ENCODE peak calls at places on chromosomes 3 and 15, in nine cellular contexts. S, I, R, A, X, D, L, J and G are unnamed samples.

GRCh38 chr3:30583973-30584372 is 22.4 kb upstream of the TGFBR2 start:
- DNase-seq in J (no peak), I (no peak), X (no peak), R (no peak), L (peak), S (no peak), D (no peak), A (no peak), G (no peak)

GRCh38 chr15:85137507-85138175 is 156.0 kb downstream of the PDE8A start:
- DNase-seq in J (no peak), X (peak), A (no peak), I (no peak), L (no peak), D (no peak), R (no peak), S (no peak), G (no peak)

GRCh38 chr3:153078826-153079225 is 83.2 kb upstream of the RAP2B start:
- DNase-seq in R (no peak), X (peak), L (no peak), I (no peak), J (no peak), S (no peak), D (no peak), A (no peak), G (no peak)

GRCh38 chr3:151198849-151199248 is 4.2 kb downstream of the GPR171 start:
- DNase-seq in X (no peak), A (no peak), S (no peak), L (no peak), J (no peak), D (no peak), R (no peak), I (no peak), G (no peak)

GRCh38 chr15:38612159-38612863 is 47.7 kb upstream of the RASGRP1 start:
- DNase-seq in J (no peak), A (no peak), X (no peak), L (no peak), I (no peak), R (no peak), D (no peak), S (no peak), G (no peak)

GRCh38 chr3:188760408-188760807 is 411.4 kb upstream of the TPRG1 start:
- DNase-seq in R (no peak), L (no peak), J (no peak), S (no peak), A (no peak), D (no peak), I (no peak), X (no peak), G (peak)

GRCh38 chr15:52163321-52164190 is 27.6 kb downstream of the GNB5 start:
- DNase-seq in D (no peak), X (peak), I (no peak), S (no peak), L (no peak), J (no peak), R (no peak), A (peak), G (no peak)

GRCh38 chr15:43799945-43800285 is at the start of gene SERINC4:
- DNase-seq in S (no peak), I (no peak), R (no peak), A (no peak), X (no peak), J (no peak), D (peak), L (no peak), G (no peak)

GRCh38 chr3:172562881-172563835 is 39.9 kb upstream of the TNFSF10 start:
- DNase-seq in X (no peak), A (no peak), L (peak), I (peak), R (peak), S (peak), J (no peak), D (no peak), G (no peak)

GRCh38 chr3:110378481-110378880 is 693.1 kb upstream of the NECTIN3 start:
- DNase-seq in J (no peak), A (no peak), S (no peak), I (no peak), X (peak), L (no peak), D (no peak), R (no peak), G (no peak)

GRCh38 chr3:62261121-62261520 is 112.2 kb downstream of the FEZF2 start:
- DNase-seq in I (no peak), L (no peak), X (no peak), S (no peak), R (no peak), A (no peak), J (no peak), D (no peak), G (peak)

GRCh38 chr3:72597756-72598195 is 250.5 kb downstream of the SHQ1 start:
- DNase-seq in J (no peak), X (peak), L (no peak), I (no peak), A (peak), S (no peak), D (no peak), R (no peak), G (no peak)

GRCh38 chr15:59833366-59833765 is 144.2 kb upstream of the BNIP2 start:
- DNase-seq in A (no peak), S (no peak), J (no peak), I (no peak), X (no peak), L (no peak), R (no peak), D (no peak), G (no peak)

GRCh38 chr15:95129589-95129988 is 898.2 kb downstream of the MCTP2 start:
- DNase-seq in A (no peak), J (peak), X (no peak), D (no peak), I (no peak), S (no peak), L (no peak), R (peak), G (no peak)

GRCh38 chr15:37094542-37095196 is 5.7 kb downstream of the MEIS2 start:
- DNase-seq in D (no peak), J (no peak), R (no peak), A (no peak), S (no peak), I (no peak), L (no peak), X (no peak), G (no peak)

GRCh38 chr3:77042892-77043291 is 3.0 kb downstream of the ROBO2 start:
- DNase-seq in X (peak), I (no peak), D (no peak), S (no peak), A (peak), J (no peak), L (no peak), R (no peak), G (no peak)

GRCh38 chr15:74620636-74621545 is 5.3 kb downstream of the CLK3 start:
- DNase-seq in I (peak), L (peak), D (peak), X (peak), J (peak), A (peak), R (no peak), S (peak), G (no peak)

GRCh38 chr15:83794209-83794608 is 140.3 kb downstream of the ADAMTSL3 start:
- DNase-seq in X (no peak), D (no peak), I (no peak), R (no peak), J (no peak), S (no peak), L (no peak), A (no peak), G (no peak)

GRCh38 chr3:9101286-9101685 is 138.0 kb upstream of the RAD18 start:
- DNase-seq in R (no peak), I (no peak), X (peak), A (no peak), J (no peak), D (no peak), L (no peak), S (no peak), G (no peak)

GRCh38 chr3:70989174-70989573 is 594.4 kb downstream of the FOXP1 start:
- DNase-seq in D (no peak), J (no peak), L (no peak), X (no peak), A (no peak), R (no peak), I (no peak), S (no peak), G (no peak)

GRCh38 chr15:80169768-80170357 is 17.1 kb downstream of the FAH start:
- DNase-seq in A (no peak), I (no peak), S (no peak), R (no peak), X (no peak), D (no peak), L (no peak), J (no peak), G (no peak)

GRCh38 chr3:178494376-178494775 is 41.9 kb upstream of the KCNMB2 start:
- DNase-seq in L (no peak), D (no peak), J (no peak), I (no peak), S (no peak), R (no peak), X (no peak), A (no peak), G (no peak)

GRCh38 chr15:75164625-75165024 is 37.1 kb upstream of the C15orf39 start:
- DNase-seq in I (no peak), X (no peak), S (no peak), R (no peak), L (no peak), A (no peak), J (no peak), D (no peak), G (no peak)

GRCh38 chr15:90869601-90870353 is 1.4 kb downstream of the FURIN start:
- DNase-seq in D (peak), J (peak), L (no peak), I (no peak), X (peak), A (no peak), S (peak), R (no peak), G (peak)

GRCh38 chr15:42494998-42495360 is 455 bp upstream of the SNAP23 start:
- DNase-seq in R (no peak), X (peak), L (peak), S (peak), J (no peak), A (peak), D (no peak), I (no peak), G (no peak)

GRCh38 chr15:39230205-39230916 is 350.5 kb upstream of the THBS1 start:
- DNase-seq in I (no peak), J (no peak), R (no peak), D (no peak), S (no peak), X (no peak), L (no peak), A (peak), G (no peak)

GRCh38 chr3:150699068-150699635 is 4.6 kb downstream of the ERICH6 start:
- DNase-seq in R (no peak), L (peak), X (no peak), J (no peak), S (no peak), I (no peak), A (no peak), D (no peak), G (no peak)

GRCh38 chr15:25795712-25796111 is 67.4 kb downstream of the ATP10A start:
- DNase-seq in A (no peak), D (no peak), R (no peak), S (peak), J (no peak), I (no peak), X (no peak), L (no peak), G (no peak)
- H3K27ac ChIP-seq in A (no peak), D (no peak), R (no peak), S (no peak), J (no peak), I (no peak), X (no peak), L (no peak), G (no peak)

GRCh38 chr3:168534761-168535160 is 439.0 kb upstream of the GOLIM4 start:
- DNase-seq in S (no peak), J (no peak), L (no peak), I (no peak), X (peak), D (no peak), R (no peak), A (no peak), G (no peak)

GRCh38 chr3:168533600-168533999 is 437.9 kb upstream of the GOLIM4 start:
- DNase-seq in J (no peak), X (no peak), L (no peak), D (no peak), I (no peak), A (no peak), R (no peak), S (no peak), G (no peak)

GRCh38 chr3:168532135-168532534 is 436.4 kb upstream of the GOLIM4 start:
- DNase-seq in S (no peak), D (no peak), X (no peak), L (no peak), R (no peak), J (no peak), I (no peak), A (no peak), G (no peak)

DNA sequence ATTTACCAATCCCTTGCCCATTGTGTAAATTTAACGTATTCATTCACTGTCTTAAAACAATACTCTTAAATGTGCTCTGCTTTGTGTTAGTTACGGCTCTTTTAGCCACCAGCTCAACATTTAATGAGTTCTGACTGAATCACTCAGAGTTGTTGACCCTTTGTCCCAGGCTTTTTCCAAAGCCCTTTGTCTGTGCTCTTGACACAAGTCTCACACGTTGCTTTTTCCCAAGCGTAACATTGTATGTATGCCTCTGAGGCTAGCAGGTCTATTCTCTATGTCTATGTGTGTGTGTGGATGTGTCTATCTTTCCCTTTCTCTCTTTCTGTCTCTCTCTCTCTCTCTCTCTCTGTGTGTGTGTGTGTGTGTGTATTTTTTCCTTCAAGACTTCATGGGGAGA is 435.4 kb upstream of the GOLIM4 start:
- DNase-seq in D (no peak), L (no peak), J (no peak), R (no peak), S (no peak), I (no peak), A (no peak), X (peak), G (no peak)
- H3K27ac ChIP-seq in D (no peak), L (no peak), J (no peak), R (no peak), S (no peak), I (no peak), A (no peak), X (no peak), G (no peak)

GRCh38 chr3:40386213-40386612 is 771 bp upstream of the ENTPD3 start:
- DNase-seq in I (no peak), A (no peak), J (no peak), R (no peak), S (no peak), X (no peak), L (no peak), D (no peak), G (no peak)

GRCh38 chr3:40382617-40382979 is 4.4 kb upstream of the ENTPD3 start:
- DNase-seq in I (no peak), D (no peak), A (no peak), S (no peak), L (peak), X (no peak), J (no peak), R (no peak), G (no peak)

GRCh38 chr3:40381904-40382616 is 4.9 kb upstream of the ENTPD3 start:
- DNase-seq in L (no peak), J (no peak), X (no peak), I (no peak), D (no peak), R (no peak), S (no peak), A (no peak), G (no peak)

GRCh38 chr3:40387895-40388254 is 891 bp downstream of the ENTPD3 start:
- DNase-seq in L (no peak), X (peak), D (no peak), R (no peak), I (no peak), J (no peak), A (no peak), S (no peak), G (no peak)

GRCh38 chr3:40387001-40387894 is at the start of gene ENTPD3:
- DNase-seq in J (peak), I (no peak), D (peak), S (peak), X (peak), L (no peak), A (peak), R (no peak), G (peak)
- H3K27ac ChIP-seq in J (peak), I (no peak), D (no peak), S (no peak), X (no peak), L (no peak), A (no peak), R (no peak), G (peak)

GRCh38 chr3:53705774-53706173 is 140.4 kb downstream of the CHDH start:
- DNase-seq in J (peak), L (no peak), D (no peak), R (no peak), I (no peak), S (no peak), A (no peak), X (no peak), G (no peak)

GRCh38 chr3:53705024-53705750 is 141.0 kb downstream of the CHDH start:
- DNase-seq in J (no peak), I (no peak), L (no peak), S (no peak), D (no peak), X (no peak), A (no peak), R (no peak), G (no peak)

GRCh38 chr3:53708001-53708621 is 138.1 kb downstream of the CHDH start:
- DNase-seq in J (peak), I (no peak), R (no peak), L (no peak), S (no peak), X (no peak), D (no peak), A (no peak), G (no peak)

GRCh38 chr3:53709256-53709655 is 137.0 kb downstream of the CHDH start:
- DNase-seq in L (no peak), J (no peak), S (no peak), X (no peak), R (no peak), I (no peak), D (no peak), A (no peak), G (no peak)

GRCh38 chr3:53707222-53707621 is 139.0 kb downstream of the CHDH start:
- DNase-seq in X (no peak), I (no peak), S (no peak), R (no peak), J (no peak), L (no peak), D (no peak), A (no peak), G (no peak)
- H3K27ac ChIP-seq in X (no peak), I (no peak), S (no peak), R (no peak), J (peak), L (no peak), D (no peak), A (no peak), G (no peak)

DNA sequence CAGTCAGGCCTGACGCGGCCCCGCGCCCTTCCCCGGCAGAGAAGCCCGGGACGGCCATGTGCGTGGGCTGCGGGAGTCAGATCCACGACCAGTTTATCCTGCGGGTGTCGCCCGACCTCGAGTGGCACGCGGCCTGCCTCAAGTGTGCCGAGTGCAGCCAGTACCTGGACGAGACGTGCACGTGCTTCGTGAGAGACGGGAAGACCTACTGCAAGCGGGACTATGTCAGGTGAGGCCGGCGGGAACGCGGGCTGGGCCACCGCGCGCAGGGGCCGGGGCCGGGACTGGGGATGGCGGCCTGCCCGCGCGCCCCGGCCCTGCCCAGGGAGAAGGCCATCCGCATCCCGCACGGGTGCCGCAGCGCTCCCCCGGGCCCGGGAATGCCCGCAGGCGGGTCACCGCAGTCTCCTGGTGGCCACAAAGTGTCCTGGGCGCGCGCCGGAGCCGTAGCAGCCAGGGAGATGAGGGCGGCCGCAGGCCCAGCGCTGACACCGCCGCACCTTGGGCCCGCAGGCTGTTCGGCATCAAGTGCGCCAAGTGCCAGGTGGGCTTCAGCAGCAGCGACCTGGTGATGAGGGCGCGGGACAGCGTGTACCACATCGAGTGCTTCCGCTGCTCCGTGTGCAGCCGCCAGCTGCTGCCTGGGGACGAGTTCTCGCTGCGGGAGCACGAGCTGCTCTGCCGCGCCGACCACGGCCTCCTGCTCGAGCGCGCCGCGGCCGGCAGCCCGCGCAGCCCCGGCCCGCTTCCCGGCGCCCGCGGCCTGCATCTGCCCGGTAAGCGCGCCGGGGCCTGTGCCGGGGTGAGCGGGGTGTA is 1.4 kb downstream of the ISL2 start:
- DNase-seq in X (peak), S (no peak), J (peak), A (peak), R (no peak), L (no peak), D (peak), I (no peak), G (no peak)
- H3K27ac ChIP-seq in X (no peak), S (no peak), J (no peak), A (peak), R (no peak), L (peak), D (no peak), I (no peak), G (peak)